ENCODE peak calls at places on chromosomes 13 and 19, in four cellular contexts. One of them, this sample, is unnamed. For H3K36me3, the result is how much of the 10 kb centered on the place peaks cover.

GRCh38 chr13:112249644-112250610 is 126.2 kb upstream of the SPACA7 start:
- DNase-seq in upper lobe of left lung: peak
- DNase-seq in breast epithelium: no peak
- DNase-seq in HCT116: no peak
- DNase-seq in this sample: no peak

GRCh38 chr19:43858174-43858573 is 31.1 kb downstream of the ZNF283 start:
- DNase-seq in HCT116: no peak
- DNase-seq in upper lobe of left lung: no peak
- DNase-seq in breast epithelium: no peak
- DNase-seq in this sample: no peak

GRCh38 chr19:18044825-18045304 is 36.9 kb downstream of the ARRDC2 start:
- DNase-seq in HCT116: no peak
- DNase-seq in breast epithelium: peak
- DNase-seq in upper lobe of left lung: no peak
- DNase-seq in this sample: peak

GRCh38 chr13:113748862-113749451 is 10.1 kb upstream of the TMEM255B start:
- DNase-seq in upper lobe of left lung: peak
- DNase-seq in HCT116: no peak
- DNase-seq in breast epithelium: no peak
- DNase-seq in this sample: no peak

GRCh38 chr13:46866150-46866549 is 30.7 kb downstream of the HTR2A start:
- DNase-seq in upper lobe of left lung: no peak
- DNase-seq in HCT116: no peak
- DNase-seq in breast epithelium: no peak
- DNase-seq in this sample: no peak

GRCh38 chr19:54459282-54460229 is 4.0 kb downstream of the LENG9 start:
- DNase-seq in breast epithelium: no peak
- DNase-seq in upper lobe of left lung: peak
- DNase-seq in HCT116: no peak
- DNase-seq in this sample: no peak

GRCh38 chr13:50282016-50282415 is 266.8 kb downstream of the KCNRG start:
- DNase-seq in HCT116: no peak
- DNase-seq in breast epithelium: no peak
- DNase-seq in upper lobe of left lung: no peak
- DNase-seq in this sample: no peak

GRCh38 chr19:46288896-46289588 is 7.8 kb upstream of the HIF3A start:
- DNase-seq in upper lobe of left lung: no peak
- DNase-seq in breast epithelium: no peak
- DNase-seq in HCT116: no peak
- DNase-seq in this sample: no peak

GRCh38 chr13:60329221-60329983 is 67.6 kb upstream of the TDRD3 start:
- DNase-seq in HCT116: peak
- DNase-seq in upper lobe of left lung: no peak
- DNase-seq in breast epithelium: no peak
- DNase-seq in this sample: no peak

GRCh38 chr13:76799696-76800095 is 86.5 kb downstream of the KCTD12 start:
- DNase-seq in HCT116: no peak
- DNase-seq in breast epithelium: no peak
- DNase-seq in upper lobe of left lung: no peak
- DNase-seq in this sample: no peak

GRCh38 chr13:53545340-53545941 is 516.8 kb downstream of the OLFM4 start:
- DNase-seq in upper lobe of left lung: no peak
- DNase-seq in HCT116: no peak
- DNase-seq in breast epithelium: no peak
- DNase-seq in this sample: no peak

GRCh38 chr19:5907216-5907615 is 2.5 kb downstream of the VMAC start:
- DNase-seq in upper lobe of left lung: no peak
- DNase-seq in breast epithelium: no peak
- DNase-seq in HCT116: no peak
- DNase-seq in this sample: no peak

GRCh38 chr19:41546386-41546789 is 29.6 kb upstream of the CEACAM21 start:
- DNase-seq in breast epithelium: no peak
- DNase-seq in upper lobe of left lung: no peak
- DNase-seq in HCT116: no peak
- DNase-seq in this sample: peak

GRCh38 chr13:100398360-100398759 is 190.2 kb downstream of the GGACT start:
- DNase-seq in upper lobe of left lung: no peak
- DNase-seq in breast epithelium: no peak
- DNase-seq in HCT116: no peak
- DNase-seq in this sample: no peak

GRCh38 chr13:89554801-89555200 is 1792.7 kb upstream of the MIR17HG start:
- DNase-seq in upper lobe of left lung: no peak
- DNase-seq in HCT116: no peak
- DNase-seq in breast epithelium: no peak
- DNase-seq in this sample: no peak

GRCh38 chr13:112104873-112105234 is 37.9 kb downstream of the SOX1 start:
- DNase-seq in breast epithelium: no peak
- DNase-seq in upper lobe of left lung: peak
- DNase-seq in HCT116: no peak
- DNase-seq in this sample: no peak

GRCh38 chr19:17052439-17052838 is 22.8 kb downstream of the HAUS8 start:
- DNase-seq in upper lobe of left lung: no peak
- DNase-seq in HCT116: peak
- DNase-seq in breast epithelium: no peak
- DNase-seq in this sample: no peak

GRCh38 chr13:112643759-112644459 is 45.9 kb upstream of the ATP11A start:
- DNase-seq in breast epithelium: peak
- DNase-seq in HCT116: no peak
- DNase-seq in upper lobe of left lung: no peak
- DNase-seq in this sample: no peak

GRCh38 chr13:24233351-24233901 is 72.9 kb downstream of the SPATA13 start:
- DNase-seq in HCT116: no peak
- DNase-seq in upper lobe of left lung: no peak
- DNase-seq in breast epithelium: no peak
- DNase-seq in this sample: no peak

DNA sequence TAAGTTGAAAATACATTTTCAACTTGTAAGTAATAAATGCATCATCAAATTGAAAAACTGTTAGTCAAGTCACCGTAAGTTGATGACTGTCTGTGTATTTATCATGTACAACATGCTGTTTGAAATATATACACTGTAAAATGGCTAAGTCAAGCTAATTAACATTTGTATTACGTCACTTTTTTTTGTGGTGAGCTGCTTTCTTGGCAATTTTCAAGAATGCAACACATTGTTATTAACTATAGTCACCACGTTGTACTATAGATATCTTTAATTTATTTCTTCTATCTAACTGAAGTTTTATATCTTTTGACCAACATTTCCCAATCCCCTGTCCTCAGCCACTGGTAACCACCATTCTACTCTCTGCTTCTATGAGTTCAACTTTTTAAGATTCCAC is 57.0 kb downstream of the RBM26 start:
- DNase-seq in HCT116: no peak
- DNase-seq in breast epithelium: no peak
- DNase-seq in upper lobe of left lung: no peak
- DNase-seq in this sample: no peak
- H3K36me3 ChIP-seq in HCT116: under half
- H3K36me3 ChIP-seq in breast epithelium: under half
- H3K36me3 ChIP-seq in upper lobe of left lung: under half
- H3K36me3 ChIP-seq in this sample: under half

DNA sequence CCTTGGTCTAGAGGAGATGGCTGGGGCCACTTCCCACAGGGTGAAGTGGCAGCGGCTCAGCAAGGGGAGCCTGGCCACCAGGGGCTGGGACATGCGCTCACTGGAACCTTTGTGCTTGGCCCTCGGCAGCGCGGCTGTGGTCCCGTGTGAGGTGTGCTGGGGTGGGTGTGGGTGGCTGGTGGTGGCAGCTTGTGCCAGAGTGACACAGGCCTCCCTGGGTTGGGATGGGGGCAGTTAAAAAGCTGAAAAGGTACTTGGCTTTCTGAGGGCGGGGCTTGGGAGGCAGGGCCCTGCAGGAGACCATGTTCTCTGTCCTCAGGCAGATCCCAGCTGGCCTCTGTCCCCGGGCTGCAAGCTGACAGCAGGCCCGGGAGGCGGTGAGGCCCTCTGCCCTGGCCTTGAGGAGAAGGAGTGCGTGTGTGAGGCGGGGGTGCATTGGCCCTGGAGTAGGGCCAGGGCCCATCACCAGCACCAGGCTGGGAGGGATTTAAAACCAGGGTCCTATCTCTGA is 17.3 kb downstream of the MPND start:
- DNase-seq in breast epithelium: no peak
- DNase-seq in upper lobe of left lung: peak
- DNase-seq in HCT116: no peak
- DNase-seq in this sample: no peak
- H3K36me3 ChIP-seq in breast epithelium: under half
- H3K36me3 ChIP-seq in upper lobe of left lung: under half
- H3K36me3 ChIP-seq in HCT116: under half
- H3K36me3 ChIP-seq in this sample: under half

DNA sequence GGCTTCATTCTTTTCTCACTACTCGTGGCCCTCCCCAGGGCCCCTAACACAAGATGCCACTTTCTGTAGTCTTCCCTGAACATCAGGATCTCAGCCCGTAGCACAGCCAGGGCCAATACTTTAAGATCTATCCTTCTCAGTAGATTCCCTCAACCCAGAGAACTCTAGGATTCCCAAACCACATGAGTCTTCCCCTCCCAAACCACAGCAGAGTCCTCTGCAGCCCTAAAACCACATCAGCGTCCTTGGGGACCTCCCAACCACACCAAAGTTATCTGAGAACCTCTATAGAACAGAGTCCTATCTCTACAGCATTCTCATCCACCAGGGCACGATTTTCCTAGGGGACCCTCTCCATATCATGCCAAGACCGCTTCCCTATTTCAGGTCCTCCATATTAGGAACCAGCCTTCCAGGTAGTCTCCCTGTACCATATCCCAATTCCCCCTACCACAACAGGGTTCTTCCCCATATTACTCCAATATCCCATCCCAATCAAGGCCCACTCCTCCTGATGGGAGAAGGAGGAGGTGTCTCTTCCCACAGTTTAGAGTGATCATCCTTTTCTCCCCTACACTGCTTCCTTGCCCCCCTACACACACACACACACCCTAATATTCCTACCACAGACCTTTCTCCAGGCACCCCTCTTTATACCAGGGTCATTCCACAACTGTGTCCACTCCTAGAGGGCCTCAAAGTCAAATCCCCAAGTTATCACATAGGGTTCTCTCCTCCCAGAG is 1.4 kb downstream of the DYRK1B start:
- DNase-seq in breast epithelium: no peak
- DNase-seq in HCT116: no peak
- DNase-seq in upper lobe of left lung: no peak
- DNase-seq in this sample: no peak
- H3K36me3 ChIP-seq in breast epithelium: under half
- H3K36me3 ChIP-seq in HCT116: half or more
- H3K36me3 ChIP-seq in upper lobe of left lung: under half
- H3K36me3 ChIP-seq in this sample: under half

DNA sequence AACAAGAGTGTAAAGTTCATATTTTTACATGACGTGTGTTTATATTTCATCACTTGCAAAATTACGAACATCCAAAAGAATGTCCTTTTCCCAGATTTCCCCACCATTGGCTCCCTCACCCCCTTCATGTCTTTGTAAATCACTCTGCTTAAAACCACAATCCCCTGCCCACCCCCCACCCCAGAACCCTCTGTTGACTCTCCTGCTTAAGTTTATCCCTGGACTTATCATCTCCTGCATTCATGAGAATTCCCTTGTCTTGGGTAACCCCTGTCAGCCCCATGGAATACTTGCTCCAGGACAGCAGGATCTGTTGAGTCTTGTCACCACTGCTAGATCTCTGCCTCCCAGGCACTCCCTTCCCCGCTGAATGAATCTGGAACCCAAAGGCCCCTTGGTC is 109.9 kb downstream of the COL4A1 start:
- DNase-seq in HCT116: no peak
- DNase-seq in breast epithelium: no peak
- DNase-seq in upper lobe of left lung: no peak
- DNase-seq in this sample: no peak
- H3K36me3 ChIP-seq in HCT116: under half
- H3K36me3 ChIP-seq in breast epithelium: under half
- H3K36me3 ChIP-seq in upper lobe of left lung: under half
- H3K36me3 ChIP-seq in this sample: under half

GRCh38 chr19:52286256-52286655 is 10.7 kb upstream of the ZNF480 start:
- DNase-seq in upper lobe of left lung: no peak
- DNase-seq in breast epithelium: no peak
- DNase-seq in HCT116: no peak
- DNase-seq in this sample: no peak
- H3K36me3 ChIP-seq in upper lobe of left lung: under half
- H3K36me3 ChIP-seq in breast epithelium: under half
- H3K36me3 ChIP-seq in HCT116: half or more
- H3K36me3 ChIP-seq in this sample: half or more

GRCh38 chr19:36449059-36449670 is 30.7 kb upstream of the ZFP82 start:
- DNase-seq in breast epithelium: no peak
- DNase-seq in HCT116: no peak
- DNase-seq in upper lobe of left lung: no peak
- DNase-seq in this sample: no peak
- H3K36me3 ChIP-seq in breast epithelium: under half
- H3K36me3 ChIP-seq in HCT116: under half
- H3K36me3 ChIP-seq in upper lobe of left lung: under half
- H3K36me3 ChIP-seq in this sample: under half

DNA sequence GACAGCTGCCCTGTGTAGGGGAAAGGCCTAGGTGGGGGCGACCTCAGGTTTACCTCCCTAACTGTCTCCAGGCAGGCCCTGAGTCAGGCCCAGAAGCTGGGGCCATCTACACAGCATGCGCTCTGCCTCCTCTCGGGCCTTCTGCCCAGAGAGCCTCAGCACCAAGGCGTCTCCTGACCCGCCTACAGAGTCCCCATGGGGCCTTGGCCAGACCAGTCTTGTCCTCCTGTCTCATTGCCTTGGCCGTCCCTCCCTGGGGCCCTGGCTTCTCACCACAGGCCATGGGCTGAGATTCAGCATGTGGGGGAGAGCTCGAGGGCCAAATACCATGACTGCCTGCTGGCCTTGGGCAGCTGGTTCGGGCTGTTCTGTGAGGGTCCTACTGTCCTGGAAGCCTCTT is 59.0 kb downstream of the SMARCA4 start:
- DNase-seq in breast epithelium: no peak
- DNase-seq in HCT116: no peak
- DNase-seq in upper lobe of left lung: peak
- DNase-seq in this sample: no peak
- H3K36me3 ChIP-seq in breast epithelium: under half
- H3K36me3 ChIP-seq in HCT116: half or more
- H3K36me3 ChIP-seq in upper lobe of left lung: half or more
- H3K36me3 ChIP-seq in this sample: under half